ENCODE peak calls at places on chromosomes 1 and 21, in seven cellular contexts. P is cardiac fibroblast; N is CD4-positive, alpha-beta memory T cell; E is lower leg skin; J is BJ; Z is Peyer's patch; O is H7. S is an unnamed sample.

GRCh38 chr1:37108596-37109188 is 74.4 kb upstream of the GRIK3 start:
- DNase-seq in J (no peak), N (no peak), E (no peak), Z (no peak), P (no peak), O (no peak), S (no peak)

GRCh38 chr1:200912737-200913407 is 18.2 kb downstream of the INAVA start:
- DNase-seq in O (no peak), P (no peak), Z (peak), N (no peak), E (peak), J (no peak), S (no peak)

GRCh38 chr1:228009828-228010775 is 3.3 kb downstream of the WNT3A start:
- DNase-seq in N (no peak), Z (peak), E (peak), P (no peak), O (peak), J (no peak), S (no peak)

GRCh38 chr1:221149676-221150075 is 270.4 kb downstream of the HLX start:
- DNase-seq in N (no peak), O (no peak), E (no peak), Z (no peak), J (no peak), P (no peak), S (no peak)

GRCh38 chr21:42146821-42147220 is 72.1 kb upstream of the ABCG1 start:
- DNase-seq in N (no peak), Z (peak), E (peak), P (no peak), O (no peak), J (no peak), S (no peak)

GRCh38 chr1:109802136-109802900 is 38.6 kb upstream of the EPS8L3 start:
- DNase-seq in O (no peak), J (no peak), P (no peak), E (peak), Z (no peak), N (peak), S (peak)

GRCh38 chr1:246795094-246795671 is 71.0 kb downstream of the SCCPDH start:
- DNase-seq in O (peak), N (no peak), E (peak), P (no peak), J (no peak), Z (no peak), S (no peak)

GRCh38 chr1:165862448-165862847 is 35.0 kb downstream of the UCK2 start:
- DNase-seq in Z (no peak), O (no peak), J (no peak), E (no peak), P (no peak), N (no peak), S (peak)

GRCh38 chr21:46557469-46557868 is 47.4 kb downstream of the S100B start:
- DNase-seq in N (no peak), P (no peak), E (peak), J (no peak), Z (no peak), O (peak), S (no peak)

GRCh38 chr1:112532074-112532473 is 23.3 kb downstream of the WNT2B start:
- DNase-seq in Z (no peak), J (no peak), N (no peak), P (no peak), O (no peak), E (no peak), S (no peak)

GRCh38 chr1:193299038-193299437 is 112.6 kb upstream of the B3GALT2 start:
- DNase-seq in E (no peak), Z (no peak), O (no peak), N (no peak), P (no peak), J (no peak), S (no peak)

GRCh38 chr21:44304846-44305245 is 5.0 kb downstream of the PFKL start:
- DNase-seq in N (peak), O (peak), J (no peak), P (peak), Z (peak), E (no peak), S (peak)

GRCh38 chr1:35447278-35447677 is 109.9 kb downstream of the KIAA0319L start:
- DNase-seq in O (no peak), N (no peak), P (peak), Z (no peak), J (no peak), E (no peak), S (no peak)

GRCh38 chr1:203640723-203641523 is 14.3 kb downstream of the ATP2B4 start:
- DNase-seq in P (no peak), O (no peak), E (no peak), N (no peak), Z (no peak), J (no peak), S (no peak)

GRCh38 chr1:218699411-218699810 is 354.3 kb downstream of the TGFB2 start:
- DNase-seq in O (no peak), J (no peak), Z (no peak), E (no peak), N (no peak), P (peak), S (no peak)

GRCh38 chr1:153635872-153636271 is 2.0 kb downstream of the CHTOP start:
- DNase-seq in P (no peak), Z (peak), N (no peak), E (no peak), J (no peak), O (no peak), S (no peak)

GRCh38 chr1:10759413-10760200 is 36.8 kb downstream of the CASZ1 start:
- DNase-seq in J (no peak), O (no peak), E (no peak), N (no peak), Z (peak), P (no peak), S (no peak)

GRCh38 chr1:183674339-183674738 is 21.2 kb upstream of the APOBEC4 start:
- DNase-seq in J (no peak), E (no peak), P (peak), Z (no peak), O (no peak), N (no peak), S (no peak)

GRCh38 chr1:28530456-28530855 is 22.4 kb upstream of the TRNAU1AP start:
- DNase-seq in N (no peak), P (no peak), O (peak), Z (no peak), J (no peak), E (no peak), S (no peak)

GRCh38 chr21:17542371-17542992 is 29.6 kb downstream of the CXADR start:
- DNase-seq in N (no peak), P (no peak), O (no peak), J (no peak), E (no peak), Z (no peak), S (no peak)

GRCh38 chr21:30227633-30228404 is 11.9 kb upstream of the CLDN8 start:
- DNase-seq in E (no peak), O (no peak), J (peak), N (no peak), P (peak), Z (no peak), S (no peak)

GRCh38 chr21:34836103-34836932 is 167.5 kb downstream of the CLIC6 start:
- DNase-seq in P (peak), O (no peak), N (no peak), Z (no peak), E (peak), J (peak), S (no peak)

GRCh38 chr1:36882536-36883285 is 151.6 kb downstream of the GRIK3 start:
- DNase-seq in N (no peak), P (no peak), E (peak), J (no peak), O (peak), Z (no peak), S (no peak)

GRCh38 chr1:70966018-70966638 is 81.5 kb downstream of the PTGER3 start:
- DNase-seq in P (peak), O (no peak), N (no peak), Z (no peak), J (no peak), E (no peak), S (peak)

GRCh38 chr1:165403835-165404482 is 41.0 kb downstream of the RXRG start:
- DNase-seq in N (peak), P (peak), O (peak), Z (no peak), E (no peak), J (no peak), S (peak)

GRCh38 chr1:6003568-6004411 is 11.6 kb upstream of the NPHP4 start:
- DNase-seq in P (no peak), N (no peak), E (peak), Z (peak), O (peak), J (no peak), S (no peak)

GRCh38 chr1:61083014-61083798 is 845 bp downstream of the NFIA start:
- DNase-seq in O (peak), Z (peak), P (no peak), E (no peak), J (no peak), N (peak), S (no peak)

GRCh38 chr21:21111309-21111920 is 113.2 kb downstream of the NCAM2 start:
- DNase-seq in J (no peak), E (no peak), N (no peak), O (no peak), P (no peak), Z (no peak), S (no peak)

GRCh38 chr1:3313579-3313955 is 140.9 kb upstream of the ARHGEF16 start:
- DNase-seq in O (peak), E (peak), P (peak), J (peak), N (no peak), Z (no peak), S (no peak)

GRCh38 chr1:19799233-19799876 is 361 bp downstream of the TMCO4 start:
- DNase-seq in Z (peak), J (no peak), N (peak), E (peak), O (peak), P (peak), S (no peak)

GRCh38 chr1:110203021-110203661 is 7.0 kb upstream of the KCNC4 start:
- DNase-seq in N (peak), O (peak), P (peak), E (no peak), Z (no peak), J (no peak), S (peak)

GRCh38 chr1:63122051-63122450 is 200.3 kb upstream of the FOXD3 start:
- DNase-seq in J (no peak), Z (no peak), O (no peak), E (no peak), P (peak), N (no peak), S (no peak)

GRCh38 chr1:91511386-91511785 is 10.7 kb downstream of the CDC7 start:
- DNase-seq in Z (no peak), O (no peak), E (no peak), J (no peak), P (peak), N (peak), S (peak)

GRCh38 chr1:221574529-221574928 is 167.4 kb downstream of the DUSP10 start:
- DNase-seq in O (no peak), N (no peak), E (no peak), J (no peak), Z (no peak), P (no peak), S (no peak)

GRCh38 chr1:36913523-36914060 is 120.7 kb downstream of the GRIK3 start:
- DNase-seq in E (peak), N (no peak), O (peak), J (no peak), P (no peak), Z (no peak), S (no peak)

GRCh38 chr21:44401386-44402160 is 48.2 kb downstream of the TRPM2 start:
- DNase-seq in E (peak), P (no peak), J (no peak), O (no peak), N (no peak), Z (no peak), S (no peak)

GRCh38 chr1:81548918-81549587 is 251.7 kb upstream of the ADGRL2 start:
- DNase-seq in O (no peak), N (no peak), Z (no peak), P (no peak), J (no peak), E (no peak), S (peak)

GRCh38 chr1:160711528-160712311 is at the start of gene CD48:
- DNase-seq in E (no peak), O (no peak), J (no peak), Z (no peak), N (peak), P (no peak), S (peak)

DNA sequence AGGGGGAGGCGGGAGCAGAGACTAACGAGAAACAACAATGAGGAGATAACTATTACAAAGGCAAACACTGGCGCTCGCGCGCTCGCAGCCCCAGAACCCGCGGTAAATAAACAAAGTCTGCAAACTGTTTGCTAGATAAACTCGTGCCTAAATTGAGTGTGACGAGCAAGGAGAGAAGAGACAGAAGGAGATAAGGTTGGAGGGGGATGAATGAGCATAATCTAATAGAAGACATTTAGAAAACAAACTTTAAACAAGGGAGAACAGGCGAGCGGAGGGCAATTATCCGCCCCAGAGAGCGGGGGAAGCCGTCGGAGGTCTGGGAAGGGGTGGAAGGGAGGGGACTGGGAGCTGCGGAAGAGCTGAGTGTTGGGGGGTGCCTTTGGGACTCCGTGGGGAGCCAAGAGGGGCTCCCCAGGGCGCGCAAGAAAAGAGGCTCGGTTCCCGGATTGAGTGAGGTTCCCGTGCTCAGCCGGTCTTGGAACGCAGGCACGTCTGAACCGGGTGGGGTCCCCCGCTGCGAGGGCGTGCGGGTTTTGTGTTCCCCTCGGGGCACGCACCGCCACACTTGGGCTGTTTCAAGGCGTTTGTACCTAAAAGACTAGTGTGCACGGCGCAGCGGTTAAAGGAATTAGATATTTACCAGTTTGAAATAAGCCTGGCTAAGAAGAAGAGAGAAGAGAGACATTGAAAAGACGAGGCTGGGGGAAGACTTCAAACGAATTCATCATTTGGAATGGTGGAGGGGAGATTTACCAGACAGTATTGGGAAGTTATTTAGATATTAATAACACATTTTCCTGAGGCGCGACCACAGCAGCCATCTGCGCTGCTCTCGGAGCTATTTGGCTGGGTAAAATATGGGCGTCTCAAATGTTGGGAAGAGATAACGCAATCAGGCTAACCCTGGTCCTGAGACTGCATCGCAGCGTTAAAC is 10.6 kb downstream of the PAX7 start:
- DNase-seq in E (no peak), O (peak), Z (no peak), N (no peak), J (no peak), P (no peak), S (no peak)
- H3K4me3 ChIP-seq in E (no peak), O (no peak), Z (no peak), N (no peak), J (no peak), P (no peak), S (no peak)

GRCh38 chr1:157288006-157288405 is 149.8 kb upstream of the ETV3 start:
- DNase-seq in Z (no peak), P (no peak), E (peak), J (no peak), O (no peak), N (no peak), S (no peak)
- H3K4me3 ChIP-seq in Z (no peak), P (no peak), E (no peak), J (no peak), O (no peak), N (no peak), S (no peak)

GRCh38 chr1:1613509-1614082 is 1.7 kb upstream of the MIB2 start:
- DNase-seq in N (no peak), Z (no peak), E (no peak), J (no peak), P (no peak), O (no peak), S (no peak)
- H3K4me3 ChIP-seq in N (peak), Z (peak), E (no peak), J (peak), P (peak), O (no peak), S (no peak)

GRCh38 chr1:204992940-204993339 is 50.1 kb upstream of the CNTN2 start:
- DNase-seq in N (no peak), O (no peak), J (no peak), P (no peak), E (no peak), Z (no peak), S (no peak)

GRCh38 chr1:204994086-204994862 is 48.7 kb upstream of the CNTN2 start:
- DNase-seq in P (peak), N (no peak), J (no peak), O (no peak), Z (no peak), E (no peak), S (no peak)

GRCh38 chr1:204991342-204991844 is 51.6 kb upstream of the CNTN2 start:
- DNase-seq in O (peak), P (no peak), N (no peak), J (no peak), Z (no peak), E (no peak), S (no peak)

GRCh38 chr1:204990721-204991341 is 52.2 kb upstream of the CNTN2 start:
- DNase-seq in E (no peak), N (no peak), J (no peak), P (no peak), Z (no peak), O (no peak), S (no peak)

DNA sequence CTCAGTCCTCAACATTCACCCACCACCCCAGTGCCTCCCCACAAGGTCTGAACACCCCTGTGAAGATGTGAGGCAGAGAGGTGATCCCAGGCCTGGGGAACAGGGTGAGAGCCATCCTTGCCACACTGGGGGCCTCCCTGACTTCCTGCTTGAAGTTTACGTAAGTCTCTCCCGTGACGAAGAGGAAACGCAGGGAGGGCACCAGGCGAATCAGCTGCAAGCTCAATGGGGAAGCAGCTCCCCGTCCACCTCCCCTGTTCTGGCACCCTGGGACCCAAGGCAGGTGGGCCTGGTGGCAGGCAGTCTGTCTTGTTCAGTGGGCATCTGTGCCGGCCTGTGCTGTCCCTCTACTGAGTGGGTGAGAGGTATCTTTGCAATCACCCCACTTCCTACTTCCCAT is 50.5 kb upstream of the CNTN2 start:
- DNase-seq in O (no peak), E (no peak), N (no peak), P (no peak), Z (no peak), J (no peak), S (no peak)
- H3K4me3 ChIP-seq in O (no peak), E (no peak), N (no peak), P (no peak), Z (no peak), J (no peak), S (no peak)

GRCh38 chr1:180633092-180634045 is 1.5 kb downstream of the XPR1 start:
- DNase-seq in E (no peak), Z (no peak), J (no peak), O (no peak), N (no peak), P (peak), S (no peak)
- H3K4me3 ChIP-seq in E (no peak), Z (peak), J (peak), O (peak), N (peak), P (peak), S (no peak)

DNA sequence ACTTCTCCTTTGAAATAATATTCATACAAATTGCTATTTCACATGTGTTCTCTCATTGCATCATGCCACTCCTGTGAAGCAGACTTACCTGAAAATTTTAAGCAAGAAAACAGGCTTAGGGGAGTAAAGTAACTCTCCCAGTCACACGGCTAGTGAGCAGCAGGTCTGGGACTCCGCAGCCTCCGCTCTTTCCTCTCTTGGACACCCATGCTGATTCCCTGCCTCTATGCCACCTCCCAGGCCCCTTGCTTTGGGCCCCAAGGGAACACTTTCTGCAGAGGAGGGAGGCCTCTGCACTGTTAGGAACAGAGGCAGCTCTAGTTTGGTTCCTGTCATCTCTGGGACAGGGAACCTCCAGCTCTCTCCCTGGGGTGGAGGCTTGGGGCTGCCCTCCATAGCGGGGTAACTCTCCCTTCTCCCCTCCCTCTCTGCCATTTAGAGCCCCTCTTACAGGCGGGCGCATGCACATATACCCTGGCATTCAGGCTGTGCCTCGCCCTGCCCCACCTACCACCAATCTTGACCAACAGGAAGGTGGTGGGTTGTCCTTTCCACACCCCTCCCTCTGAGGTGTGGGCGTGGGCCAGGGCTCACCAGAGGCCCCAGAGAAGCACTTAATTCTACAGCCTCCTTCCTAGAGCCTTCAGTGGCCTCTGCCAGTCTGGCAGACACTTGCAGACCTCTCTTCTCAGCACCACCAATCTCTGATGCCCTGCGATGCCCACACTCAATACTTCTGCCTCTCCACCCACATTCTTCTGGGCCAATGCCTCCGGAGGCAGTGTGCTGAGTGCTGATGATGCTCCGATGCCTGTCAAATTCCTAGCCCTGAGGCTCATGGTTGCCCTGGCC is at the start of gene RXFP4:
- DNase-seq in N (no peak), P (peak), O (peak), E (peak), J (no peak), Z (peak), S (no peak)
- H3K4me3 ChIP-seq in N (no peak), P (no peak), O (no peak), E (no peak), J (no peak), Z (peak), S (no peak)

GRCh38 chr1:149849246-149849946 is 50.0 kb upstream of the BOLA1 start:
- DNase-seq in O (no peak), P (no peak), E (no peak), Z (no peak), J (no peak), N (no peak), S (no peak)
- H3K4me3 ChIP-seq in O (peak), P (peak), E (no peak), Z (peak), J (peak), N (peak), S (peak)

DNA sequence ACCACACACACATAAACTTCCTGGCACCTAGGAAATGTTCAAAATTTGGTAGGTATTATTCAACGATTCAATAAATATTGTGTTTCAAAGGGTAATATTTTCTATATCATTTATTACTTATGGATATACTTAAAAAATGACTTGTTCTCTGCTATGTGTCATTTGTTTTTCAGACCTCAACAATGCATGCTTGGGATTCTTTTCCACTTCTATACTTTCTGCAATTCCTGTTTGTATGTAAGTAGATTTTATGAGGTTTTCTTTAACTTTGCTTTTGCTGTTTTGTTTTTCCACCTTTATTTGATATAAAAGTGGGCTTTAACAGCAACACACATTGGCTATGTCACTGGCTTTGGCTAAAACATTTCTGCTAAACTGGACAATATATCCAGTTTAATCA is 3.5 kb downstream of the CEP170 start:
- DNase-seq in E (no peak), P (peak), O (no peak), J (no peak), N (no peak), Z (no peak), S (no peak)
- H3K4me3 ChIP-seq in E (no peak), P (peak), O (no peak), J (no peak), N (no peak), Z (no peak), S (no peak)